ENCODE peak calls at places on chromosomes 16 and 17, in seven cellular contexts. L is adrenal gland, N is heart left ventricle, C is upper lobe of left lung, X is ovary, Q is stomach, F is esophagus muscularis mucosa. S is an unnamed sample.
A peak's percentile ranks its signal among the peaks of the same experiment; 100 is the strongest.

GRCh38 chr17:146546-146945 is 9.2 kb downstream of the SCGB1C2 start:
- DNase-seq in L (no peak), C (no peak), Q (peak; percentile 10), F (no peak), X (no peak), N (no peak), S (no peak)

GRCh38 chr17:32570081-32570396 is 83.2 kb downstream of the CDK5R1 start:
- DNase-seq in L (no peak), F (no peak), Q (no peak), N (no peak), C (no peak), X (no peak), S (no peak)

GRCh38 chr16:30407794-30408534 is 558 bp downstream of the ZNF771 start:
- DNase-seq in X (no peak), Q (no peak), L (no peak), N (no peak), F (no peak), C (no peak), S (no peak)

GRCh38 chr16:67641779-67642708 is 2.9 kb upstream of the CARMIL2 start:
- DNase-seq in F (no peak), L (peak; percentile 81), C (no peak), Q (peak; percentile 75), N (no peak), X (no peak), S (peak; percentile 35)

GRCh38 chr16:57480127-57480753 is 6.1 kb downstream of the DOK4 start:
- DNase-seq in Q (peak; percentile 92), L (no peak), F (no peak), C (peak; percentile 85), N (peak; percentile 74), X (peak; percentile 53), S (peak; percentile 89)

GRCh38 chr17:77718669-77718961 is 239.9 kb upstream of the TNRC6C start:
- DNase-seq in C (no peak), F (no peak), Q (no peak), L (no peak), X (no peak), N (no peak), S (no peak)

GRCh38 chr17:58020401-58020800 is 13.4 kb upstream of the SRSF1 start:
- DNase-seq in X (no peak), Q (no peak), F (no peak), C (no peak), L (no peak), N (no peak), S (no peak)

GRCh38 chr16:89938636-89938885 is 10.0 kb upstream of the DEF8 start:
- DNase-seq in Q (no peak), L (no peak), F (no peak), C (no peak), N (peak; percentile 33), X (no peak), S (no peak)

GRCh38 chr16:76035689-76036088 is 241.5 kb upstream of the CNTNAP4 start:
- DNase-seq in X (no peak), Q (no peak), N (no peak), F (no peak), C (no peak), L (no peak), S (no peak)

GRCh38 chr16:89393731-89394406 is 96.5 kb downstream of the ANKRD11 start:
- DNase-seq in C (no peak), F (no peak), X (no peak), Q (peak; percentile 68), L (no peak), N (peak; percentile 72), S (no peak)

GRCh38 chr16:80299416-80299815 is 241.4 kb upstream of the DYNLRB2 start:
- DNase-seq in C (no peak), L (no peak), N (no peak), Q (peak; percentile 64), F (no peak), X (no peak), S (no peak)

GRCh38 chr17:1490643-1491405 is 1.7 kb downstream of the MYO1C start:
- DNase-seq in F (no peak), C (peak; percentile 95), Q (peak; percentile 68), L (no peak), X (peak; percentile 64), N (peak; percentile 91), S (peak; percentile 87)
- TF ChIP-seq POLR2A in F (peak; percentile 79), C (no peak), Q (no peak), L (peak; percentile 35), X (peak; percentile 23), N (peak; percentile 56), S (no peak)

DNA sequence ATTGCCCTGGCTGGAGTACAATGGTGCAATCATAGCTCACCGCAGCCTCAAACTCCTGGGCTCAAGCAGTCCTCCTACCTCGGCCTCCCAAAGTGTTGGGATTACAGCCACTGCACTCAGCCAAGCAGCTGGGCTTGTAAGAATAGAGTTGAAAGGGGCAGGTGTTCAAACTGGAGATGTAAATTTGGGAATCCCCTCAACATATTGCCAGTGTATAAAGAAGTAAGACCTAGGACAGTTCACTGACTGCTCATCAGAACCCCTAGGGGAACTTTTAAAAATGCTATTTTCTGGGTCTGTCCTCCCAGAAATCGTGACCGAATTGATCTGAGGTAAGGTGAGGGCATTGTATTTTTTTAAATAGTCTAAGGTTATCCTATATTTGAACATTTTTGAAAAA is 8.9 kb upstream of the DNAJA2 start:
- DNase-seq in Q (no peak), X (no peak), F (no peak), L (no peak), N (no peak), C (no peak), S (no peak)
- TF ChIP-seq POLR2A in Q (no peak), X (no peak), F (no peak), L (no peak), N (no peak), C (no peak), S (no peak)

GRCh38 chr17:81510798-81511549 is 1.6 kb downstream of the ACTG1 start:
- DNase-seq in F (no peak), C (peak; percentile 82), Q (no peak), X (no peak), L (no peak), N (no peak), S (no peak)
- TF ChIP-seq POLR2A in F (no peak), C (no peak), Q (no peak), X (no peak), L (no peak), N (no peak), S (peak; percentile 28)

DNA sequence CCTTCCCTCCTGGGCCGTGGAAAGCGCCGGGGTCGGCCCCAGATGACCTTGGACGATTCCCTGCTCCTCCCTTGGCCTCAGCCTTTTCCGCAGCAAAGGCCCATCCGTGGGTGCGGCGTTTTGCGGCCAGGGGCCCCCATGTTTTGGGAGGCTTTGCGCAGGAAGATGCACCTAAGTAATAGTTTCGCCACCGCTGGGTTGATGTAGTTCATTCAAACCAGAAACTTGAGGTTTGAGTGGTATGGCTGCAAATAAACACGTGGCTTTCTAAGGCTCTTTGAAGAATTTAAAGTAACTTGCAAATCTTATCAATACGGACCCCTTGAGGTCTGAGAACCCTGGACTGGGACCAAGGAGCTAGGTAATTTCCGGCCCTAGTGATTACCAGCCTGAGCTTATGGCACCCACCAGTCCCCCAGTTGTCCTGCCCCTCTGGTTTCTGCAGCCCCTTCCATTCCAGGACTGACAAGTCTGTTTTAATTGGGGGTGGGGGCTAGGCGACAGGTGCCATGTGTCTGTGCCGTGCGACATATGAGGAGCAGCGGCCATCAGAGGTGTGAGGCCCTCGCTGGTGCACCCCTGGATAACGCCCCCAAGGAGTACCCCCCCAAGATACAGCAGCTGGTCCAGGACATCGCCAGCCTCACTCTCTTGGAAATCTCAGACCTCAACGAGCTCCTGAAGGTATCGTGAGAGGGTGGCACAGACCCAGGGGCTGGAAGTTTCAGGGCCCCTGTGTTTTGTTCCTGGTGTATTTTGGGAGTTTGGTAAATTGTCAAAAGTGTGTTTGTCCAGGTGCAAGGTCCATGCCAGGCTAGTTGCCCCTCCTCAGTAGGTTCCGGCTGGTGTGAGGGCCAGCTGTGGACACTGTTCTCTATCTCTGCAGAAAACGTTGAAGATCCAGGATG is 834 bp downstream of the MRPL12 start:
- DNase-seq in Q (no peak), F (no peak), X (no peak), C (no peak), L (no peak), N (no peak), S (no peak)
- TF ChIP-seq POLR2A in Q (no peak), F (no peak), X (no peak), C (no peak), L (no peak), N (no peak), S (no peak)

GRCh38 chr17:7313890-7314718 is 1.1 kb downstream of the GPS2 start:
- DNase-seq in L (no peak), C (no peak), X (no peak), F (no peak), N (no peak), Q (no peak), S (no peak)
- TF ChIP-seq POLR2A in L (no peak), C (no peak), X (no peak), F (no peak), N (no peak), Q (no peak), S (no peak)

GRCh38 chr17:10103712-10104111 is 94.7 kb downstream of the GAS7 start:
- DNase-seq in N (no peak), X (no peak), F (no peak), L (no peak), C (no peak), Q (no peak), S (no peak)

GRCh38 chr17:10102817-10103216 is 95.6 kb downstream of the GAS7 start:
- DNase-seq in C (no peak), L (no peak), F (no peak), N (no peak), X (no peak), Q (no peak), S (no peak)

GRCh38 chr17:10094806-10095205 is 103.6 kb downstream of the GAS7 start:
- DNase-seq in N (no peak), F (no peak), Q (no peak), C (no peak), X (no peak), L (peak; percentile 35), S (no peak)

GRCh38 chr17:10096556-10096955 is 101.8 kb downstream of the GAS7 start:
- DNase-seq in F (no peak), L (no peak), X (no peak), Q (no peak), C (no peak), N (no peak), S (no peak)

DNA sequence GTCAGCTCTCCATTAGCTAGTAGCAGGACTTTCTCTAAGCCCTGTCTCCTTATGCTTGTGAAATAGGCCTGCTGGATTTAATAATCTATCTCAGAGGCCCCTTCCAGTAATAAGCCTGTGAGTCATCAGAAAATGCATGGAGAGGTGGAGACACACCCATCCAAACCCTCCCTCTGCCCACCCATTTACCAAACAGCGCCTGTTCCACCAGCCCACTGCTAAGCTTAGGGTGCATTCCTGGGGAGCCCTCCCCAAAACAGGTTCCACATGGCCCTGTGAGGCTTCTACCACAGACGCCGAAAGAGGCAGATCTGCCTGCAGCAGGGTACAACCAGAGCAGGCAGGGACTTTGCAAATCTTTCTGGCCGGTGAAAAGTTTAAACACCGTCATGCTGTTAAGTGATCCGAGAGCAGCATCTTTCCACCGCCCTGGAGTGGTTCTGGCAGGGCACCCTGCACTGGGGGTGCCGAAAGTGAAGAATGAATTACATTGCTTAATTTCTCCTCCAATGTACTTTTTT is 99.3 kb downstream of the GAS7 start:
- DNase-seq in C (no peak), N (no peak), Q (no peak), X (peak; percentile 52), L (no peak), F (no peak), S (no peak)
- TF ChIP-seq POLR2A in C (no peak), N (no peak), Q (no peak), X (no peak), L (no peak), F (no peak), S (no peak)

GRCh38 chr16:4654946-4655590 is 30.4 kb downstream of the MGRN1 start:
- DNase-seq in F (no peak), Q (no peak), C (no peak), X (no peak), N (no peak), L (no peak), S (no peak)
- TF ChIP-seq POLR2A in F (no peak), Q (no peak), C (no peak), X (no peak), N (no peak), L (no peak), S (no peak)